ENCODE peak calls at places on chromosomes 13 and 19, in eight cellular contexts. J is breast epithelium, D is pancreas, P is cardiac muscle cell, N is AG09309, V is left ventricle myocardium inferior, R is Peyer's patch, Y is astrocyte of the spinal cord. Q is an unnamed sample.
A peak's percentile ranks its signal among the peaks of the same experiment; 100 is the strongest.

GRCh38 chr13:109494955-109495354 is 291.4 kb downstream of the IRS2 start:
- DNase-seq in J (no peak), D (no peak), P (no peak), N (peak; percentile 37), V (no peak), R (no peak), Y (peak; percentile 81), Q (peak; percentile 50)

GRCh38 chr13:69720278-69720983 is 387.2 kb upstream of the ATXN8OS start:
- DNase-seq in J (no peak), D (no peak), P (no peak), N (no peak), V (no peak), R (no peak), Y (no peak), Q (no peak)

GRCh38 chr13:41107584-41108014 is 25.0 kb downstream of the KBTBD6 start:
- DNase-seq in J (no peak), D (no peak), P (no peak), N (no peak), V (no peak), R (no peak), Y (no peak), Q (no peak)

GRCh38 chr19:5953034-5953589 is 24.8 kb downstream of the RANBP3 start:
- DNase-seq in J (no peak), D (no peak), P (no peak), N (no peak), V (no peak), R (no peak), Y (no peak), Q (no peak)

GRCh38 chr13:99577934-99578917 is 77.0 kb downstream of the TM9SF2 start:
- DNase-seq in J (no peak), D (no peak), P (no peak), N (no peak), V (no peak), R (no peak), Y (no peak), Q (no peak)

GRCh38 chr19:11102944-11103343 is 13.7 kb downstream of the LDLR start:
- DNase-seq in J (no peak), D (no peak), P (no peak), N (no peak), V (no peak), R (no peak), Y (no peak), Q (no peak)

GRCh38 chr19:39405930-39406655 is 554 bp upstream of the ZFP36 start:
- DNase-seq in J (peak; percentile 79), D (no peak), P (no peak), N (no peak), V (no peak), R (peak; percentile 95), Y (no peak), Q (no peak)

GRCh38 chr19:16615788-16616187 is 12.2 kb downstream of the MED26 start:
- DNase-seq in J (no peak), D (no peak), P (no peak), N (no peak), V (no peak), R (no peak), Y (no peak), Q (no peak)

GRCh38 chr13:50512602-50513527 is 330.6 kb downstream of the DLEU7 start:
- DNase-seq in J (peak; percentile 31), D (no peak), P (peak; percentile 17), N (no peak), V (peak; percentile 66), R (peak; percentile 80), Y (peak; percentile 73), Q (peak; percentile 26)

GRCh38 chr13:34103854-34104253 is 285.9 kb downstream of the RFC3 start:
- DNase-seq in J (no peak), D (no peak), P (no peak), N (no peak), V (no peak), R (no peak), Y (no peak), Q (no peak)

GRCh38 chr19:47153266-47153665 is 22.6 kb downstream of the SAE1 start:
- DNase-seq in J (no peak), D (no peak), P (no peak), N (no peak), V (no peak), R (no peak), Y (no peak), Q (no peak)

GRCh38 chr13:96636310-96636709 is 358.0 kb downstream of the OXGR1 start:
- DNase-seq in J (no peak), D (peak; percentile 26), P (no peak), N (no peak), V (no peak), R (no peak), Y (peak; percentile 31), Q (no peak)

GRCh38 chr19:45999653-46000121 is 4.4 kb downstream of the CCDC61 start:
- DNase-seq in J (no peak), D (no peak), P (no peak), N (no peak), V (no peak), R (no peak), Y (no peak), Q (no peak)

GRCh38 chr19:39362682-39363657 is 20.7 kb downstream of the SAMD4B start:
- DNase-seq in J (no peak), D (no peak), P (no peak), N (peak; percentile 38), V (no peak), R (no peak), Y (peak; percentile 78), Q (no peak)

GRCh38 chr13:112624040-112624439 is 36.1 kb upstream of the TUBGCP3 start:
- DNase-seq in J (no peak), D (no peak), P (no peak), N (no peak), V (no peak), R (no peak), Y (no peak), Q (no peak)

GRCh38 chr13:105220886-105221285 is 1314.6 kb downstream of the EFNB2 start:
- DNase-seq in J (no peak), D (no peak), P (no peak), N (no peak), V (no peak), R (no peak), Y (peak; percentile 28), Q (no peak)

GRCh38 chr13:54018485-54018884 is 989.9 kb downstream of the OLFM4 start:
- DNase-seq in J (no peak), D (no peak), P (no peak), N (no peak), V (no peak), R (no peak), Y (no peak), Q (no peak)

GRCh38 chr19:16736709-16737108 is 17.1 kb downstream of the NWD1 start:
- DNase-seq in J (no peak), D (no peak), P (no peak), N (no peak), V (no peak), R (no peak), Y (no peak), Q (no peak)

GRCh38 chr13:33281951-33282595 is 3.5 kb downstream of the STARD13 start:
- DNase-seq in J (no peak), D (no peak), P (no peak), N (no peak), V (no peak), R (no peak), Y (peak; percentile 61), Q (no peak)

GRCh38 chr13:94994506-94994905 is 282.2 kb upstream of the SOX21 start:
- DNase-seq in J (no peak), D (no peak), P (no peak), N (no peak), V (no peak), R (no peak), Y (no peak), Q (no peak)

GRCh38 chr19:19540707-19541515 is 2.8 kb downstream of the CILP2 start:
- DNase-seq in J (peak; percentile 48), D (peak; percentile 35), P (peak; percentile 52), N (no peak), V (no peak), R (peak; percentile 73), Y (no peak), Q (no peak)

GRCh38 chr19:49451430-49452181 is at the start of gene PIH1D1:
- DNase-seq in J (peak; percentile 99), D (peak; percentile 98), P (peak; percentile 98), N (peak; percentile 97), V (peak; percentile 96), R (peak; percentile 99), Y (peak; percentile 99), Q (peak; percentile 99)
- TF ChIP-seq CTCF in J (no peak), D (no peak), P (peak; percentile 24), N (peak; percentile 25), V (peak; percentile 46), R (no peak), Y (peak; percentile 12), Q (peak; percentile 40)

GRCh38 chr19:17775245-17775927 is 19.6 kb upstream of the B3GNT3 start:
- DNase-seq in J (no peak), D (no peak), P (peak; percentile 56), N (no peak), V (no peak), R (peak; percentile 45), Y (no peak), Q (no peak)

GRCh38 chr19:17779281-17779930 is 15.5 kb upstream of the B3GNT3 start:
- DNase-seq in J (peak; percentile 38), D (no peak), P (no peak), N (no peak), V (no peak), R (no peak), Y (no peak), Q (no peak)

GRCh38 chr19:17775991-17776803 is 18.7 kb upstream of the B3GNT3 start:
- DNase-seq in J (no peak), D (no peak), P (no peak), N (no peak), V (no peak), R (peak; percentile 76), Y (no peak), Q (no peak)

GRCh38 chr19:17778621-17779280 is 16.2 kb upstream of the B3GNT3 start:
- DNase-seq in J (no peak), D (no peak), P (peak; percentile 24), N (no peak), V (no peak), R (no peak), Y (no peak), Q (no peak)

GRCh38 chr19:17777840-17778620 is 16.9 kb upstream of the B3GNT3 start:
- DNase-seq in J (peak; percentile 35), D (peak; percentile 37), P (peak; percentile 42), N (no peak), V (peak; percentile 50), R (peak; percentile 62), Y (peak; percentile 16), Q (no peak)
- TF ChIP-seq CTCF in J (no peak), D (no peak), P (no peak), N (no peak), V (no peak), R (no peak), Y (no peak), Q (no peak)

DNA sequence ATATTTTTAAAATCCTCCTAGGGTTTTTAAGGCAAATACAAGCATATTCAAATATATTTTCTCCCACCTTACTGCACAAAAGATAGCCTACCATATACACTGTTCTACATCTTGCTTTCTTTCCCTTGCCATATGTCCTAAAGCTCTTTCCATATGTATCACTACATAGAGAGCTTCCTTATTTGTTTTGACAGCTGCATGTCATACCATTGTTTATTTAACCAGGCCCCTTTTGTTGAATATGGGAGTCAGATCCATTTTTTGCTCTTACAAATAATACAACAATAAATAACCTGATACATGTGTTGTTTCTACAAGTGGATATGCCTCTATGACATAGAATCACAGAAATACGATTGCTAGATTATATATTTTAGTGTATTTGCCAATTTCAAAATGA is 32.8 kb upstream of the WDFY2 start:
- DNase-seq in J (no peak), D (no peak), P (no peak), N (no peak), V (no peak), R (no peak), Y (no peak), Q (no peak)
- TF ChIP-seq CTCF in J (no peak), D (no peak), P (no peak), N (no peak), V (no peak), R (no peak), Y (no peak), Q (no peak)

GRCh38 chr19:7294571-7295212 is 478 bp upstream of the INSR start:
- DNase-seq in J (peak; percentile 48), D (peak; percentile 83), P (peak; percentile 74), N (no peak), V (peak; percentile 82), R (peak; percentile 20), Y (peak; percentile 14), Q (no peak)
- TF ChIP-seq CTCF in J (no peak), D (no peak), P (peak; percentile 19), N (no peak), V (peak; percentile 58), R (no peak), Y (no peak), Q (no peak)